ENCODE peak calls at places on chromosome X, in six cellular contexts. One of them, this sample, is unnamed.

GRCh38 chrX:71909956-71910355 is 689 bp upstream of the NHSL2 start:
- DNase-seq in colonic mucosa: no peak
- DNase-seq in RWPE1: no peak
- DNase-seq in A549: peak
- DNase-seq in heart left ventricle: peak
- DNase-seq in dorsolateral prefrontal cortex: no peak
- DNase-seq in this sample: peak

GRCh38 chrX:34365482-34365881 is 233.4 kb upstream of the FAM47A start:
- DNase-seq in colonic mucosa: no peak
- DNase-seq in RWPE1: no peak
- DNase-seq in A549: peak
- DNase-seq in heart left ventricle: no peak
- DNase-seq in dorsolateral prefrontal cortex: no peak
- DNase-seq in this sample: peak

GRCh38 chrX:1147641-1148515 is 64.6 kb downstream of the CRLF2 start:
- DNase-seq in colonic mucosa: no peak
- DNase-seq in RWPE1: no peak
- DNase-seq in A549: no peak
- DNase-seq in heart left ventricle: no peak
- DNase-seq in dorsolateral prefrontal cortex: no peak
- DNase-seq in this sample: no peak

GRCh38 chrX:151359931-151360871 is 36.8 kb upstream of the VMA21 start:
- DNase-seq in colonic mucosa: peak
- DNase-seq in RWPE1: peak
- DNase-seq in A549: no peak
- DNase-seq in heart left ventricle: no peak
- DNase-seq in dorsolateral prefrontal cortex: no peak
- DNase-seq in this sample: peak

GRCh38 chrX:155662297-155662696 is 49.5 kb upstream of the TMLHE start:
- DNase-seq in colonic mucosa: no peak
- DNase-seq in RWPE1: no peak
- DNase-seq in A549: peak
- DNase-seq in heart left ventricle: no peak
- DNase-seq in dorsolateral prefrontal cortex: no peak
- DNase-seq in this sample: no peak

GRCh38 chrX:39898147-39898546 is 199.6 kb downstream of the BCOR start:
- DNase-seq in colonic mucosa: no peak
- DNase-seq in RWPE1: no peak
- DNase-seq in A549: peak
- DNase-seq in heart left ventricle: no peak
- DNase-seq in dorsolateral prefrontal cortex: no peak
- DNase-seq in this sample: no peak

GRCh38 chrX:47571215-47571614 is 10.2 kb downstream of the ARAF start:
- DNase-seq in colonic mucosa: no peak
- DNase-seq in RWPE1: no peak
- DNase-seq in A549: no peak
- DNase-seq in heart left ventricle: no peak
- DNase-seq in dorsolateral prefrontal cortex: no peak
- DNase-seq in this sample: peak

GRCh38 chrX:2589186-2590020 is 88.6 kb upstream of the DHRSX start:
- DNase-seq in colonic mucosa: no peak
- DNase-seq in RWPE1: peak
- DNase-seq in A549: no peak
- DNase-seq in heart left ventricle: no peak
- DNase-seq in dorsolateral prefrontal cortex: no peak
- DNase-seq in this sample: no peak

GRCh38 chrX:75655627-75656026 is 129.4 kb downstream of the MAGEE2 start:
- DNase-seq in colonic mucosa: no peak
- DNase-seq in RWPE1: no peak
- DNase-seq in A549: no peak
- DNase-seq in heart left ventricle: no peak
- DNase-seq in dorsolateral prefrontal cortex: no peak
- DNase-seq in this sample: no peak

GRCh38 chrX:8879750-8880149 is 78.6 kb upstream of the FAM9A start:
- DNase-seq in colonic mucosa: peak
- DNase-seq in RWPE1: peak
- DNase-seq in A549: peak
- DNase-seq in heart left ventricle: no peak
- DNase-seq in dorsolateral prefrontal cortex: no peak
- DNase-seq in this sample: peak

GRCh38 chrX:53284684-53285447 is 3.5 kb upstream of the IQSEC2 start:
- DNase-seq in colonic mucosa: peak
- DNase-seq in RWPE1: no peak
- DNase-seq in A549: peak
- DNase-seq in heart left ventricle: peak
- DNase-seq in dorsolateral prefrontal cortex: peak
- DNase-seq in this sample: peak

GRCh38 chrX:153592966-153593688 is 5.8 kb downstream of the CCNQ start:
- DNase-seq in colonic mucosa: no peak
- DNase-seq in RWPE1: no peak
- DNase-seq in A549: no peak
- DNase-seq in heart left ventricle: peak
- DNase-seq in dorsolateral prefrontal cortex: peak
- DNase-seq in this sample: peak

GRCh38 chrX:94107981-94108380 is 434.0 kb downstream of the FAM133A start:
- DNase-seq in colonic mucosa: no peak
- DNase-seq in RWPE1: peak
- DNase-seq in A549: no peak
- DNase-seq in heart left ventricle: no peak
- DNase-seq in dorsolateral prefrontal cortex: no peak
- DNase-seq in this sample: no peak
- TF ChIP-seq CTCF in colonic mucosa: no peak
- TF ChIP-seq CTCF in RWPE1: peak
- TF ChIP-seq CTCF in A549: no peak
- TF ChIP-seq CTCF in heart left ventricle: no peak
- TF ChIP-seq CTCF in dorsolateral prefrontal cortex: no peak
- TF ChIP-seq CTCF in this sample: no peak

DNA sequence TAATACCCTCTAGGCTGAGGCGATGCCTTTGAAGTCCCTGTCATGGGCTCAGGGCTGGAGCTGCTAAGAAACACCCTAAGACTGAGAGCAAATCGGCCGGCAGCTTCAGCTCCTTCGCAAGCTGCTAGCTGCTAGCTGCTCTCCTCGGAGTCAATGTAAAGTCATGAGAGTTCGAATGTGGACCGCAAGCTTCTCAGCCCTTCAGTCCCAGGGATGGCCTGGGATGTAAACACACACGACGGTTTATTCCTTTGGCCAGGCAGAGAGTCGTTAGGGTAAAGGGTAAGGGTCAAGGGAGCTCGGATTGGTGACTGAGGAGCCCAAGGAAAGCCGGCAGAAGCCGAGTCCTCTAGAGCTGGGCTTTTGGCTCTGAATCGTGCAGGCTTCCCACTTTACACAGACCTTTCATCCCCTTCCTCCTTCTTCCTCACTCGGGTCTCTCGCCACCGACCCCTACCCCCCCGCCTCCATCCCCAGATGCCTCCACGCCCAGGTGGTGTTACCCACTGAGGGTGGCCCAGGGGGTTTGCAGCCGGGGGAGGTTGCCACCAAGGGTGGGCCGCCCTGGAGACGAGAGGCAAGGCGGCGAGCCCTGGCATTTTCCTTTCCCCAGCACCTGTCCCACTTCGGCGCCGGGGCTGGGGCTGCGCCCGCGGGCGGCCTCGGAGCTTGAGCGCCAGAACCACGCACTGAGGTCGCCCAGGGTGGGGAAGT is 3.1 kb upstream of the BCORL1 start:
- DNase-seq in colonic mucosa: peak
- DNase-seq in RWPE1: no peak
- DNase-seq in A549: no peak
- DNase-seq in heart left ventricle: no peak
- DNase-seq in dorsolateral prefrontal cortex: no peak
- DNase-seq in this sample: peak
- H3K27ac ChIP-seq in colonic mucosa: no peak
- H3K27ac ChIP-seq in RWPE1: peak
- H3K27ac ChIP-seq in A549: peak
- H3K27ac ChIP-seq in heart left ventricle: peak
- H3K27ac ChIP-seq in dorsolateral prefrontal cortex: peak
- H3K27ac ChIP-seq in this sample: no peak

DNA sequence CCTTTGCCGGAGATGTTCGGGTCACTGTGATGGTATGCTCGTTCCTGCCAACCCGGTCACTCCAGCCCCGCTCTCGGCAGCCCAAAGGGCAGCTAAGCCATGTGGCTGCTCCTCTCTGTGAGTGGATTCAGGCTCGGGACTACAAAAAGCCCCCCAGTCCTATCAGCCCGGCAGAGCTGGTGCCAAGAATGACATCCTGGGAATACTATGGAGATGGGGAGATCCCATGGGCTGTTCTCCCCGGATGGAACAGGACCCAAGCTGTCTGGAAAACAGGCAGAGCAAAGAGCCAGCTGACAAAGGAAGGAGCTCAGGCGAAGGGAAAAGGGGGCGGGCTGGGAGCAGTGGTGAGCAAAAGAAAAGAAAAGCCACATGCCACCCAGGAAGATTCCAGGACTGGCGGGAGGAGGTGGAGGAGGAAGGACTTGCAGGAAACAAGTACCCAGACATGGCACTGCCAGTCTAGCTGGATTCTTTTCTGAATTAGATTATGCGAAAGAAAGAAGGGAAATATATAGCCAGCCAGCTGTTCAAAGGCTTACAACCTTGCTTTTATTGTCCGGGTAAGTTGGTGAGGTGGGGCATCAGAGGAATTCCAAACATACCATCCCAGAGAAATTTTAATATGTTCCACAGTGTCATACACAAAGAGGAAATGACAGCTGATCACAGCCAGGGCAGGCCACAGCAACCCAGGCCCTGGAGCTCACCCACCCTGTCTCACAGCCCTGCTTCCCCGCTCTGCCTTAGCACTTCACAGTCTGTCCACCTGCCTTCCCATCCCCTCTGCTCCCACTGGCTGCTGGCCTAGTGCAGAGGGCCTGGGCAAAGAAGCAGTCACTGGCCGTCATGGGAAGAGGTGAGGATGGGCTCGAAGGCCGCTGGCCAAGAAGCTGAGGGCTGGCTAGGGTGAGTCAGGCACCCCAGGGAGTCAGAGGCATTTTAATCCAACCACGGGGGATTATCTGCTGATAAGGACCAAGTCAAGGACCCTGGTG is 3.4 kb downstream of the NDP start:
- DNase-seq in colonic mucosa: no peak
- DNase-seq in RWPE1: no peak
- DNase-seq in A549: peak
- DNase-seq in heart left ventricle: no peak
- DNase-seq in dorsolateral prefrontal cortex: no peak
- DNase-seq in this sample: peak
- TF ChIP-seq CTCF in colonic mucosa: no peak
- TF ChIP-seq CTCF in RWPE1: no peak
- TF ChIP-seq CTCF in A549: no peak
- TF ChIP-seq CTCF in heart left ventricle: no peak
- TF ChIP-seq CTCF in dorsolateral prefrontal cortex: no peak
- TF ChIP-seq CTCF in this sample: no peak

GRCh38 chrX:68847172-68847571 is 18.4 kb downstream of the EFNB1 start:
- DNase-seq in colonic mucosa: no peak
- DNase-seq in RWPE1: no peak
- DNase-seq in A549: no peak
- DNase-seq in heart left ventricle: no peak
- DNase-seq in dorsolateral prefrontal cortex: no peak
- DNase-seq in this sample: no peak

GRCh38 chrX:68842781-68843581 is 14.2 kb downstream of the EFNB1 start:
- DNase-seq in colonic mucosa: peak
- DNase-seq in RWPE1: no peak
- DNase-seq in A549: no peak
- DNase-seq in heart left ventricle: no peak
- DNase-seq in dorsolateral prefrontal cortex: no peak
- DNase-seq in this sample: no peak

GRCh38 chrX:68848189-68848940 is 19.5 kb downstream of the EFNB1 start:
- DNase-seq in colonic mucosa: peak
- DNase-seq in RWPE1: no peak
- DNase-seq in A549: no peak
- DNase-seq in heart left ventricle: no peak
- DNase-seq in dorsolateral prefrontal cortex: no peak
- DNase-seq in this sample: no peak

GRCh38 chrX:68843992-68844391 is 15.2 kb downstream of the EFNB1 start:
- DNase-seq in colonic mucosa: peak
- DNase-seq in RWPE1: peak
- DNase-seq in A549: no peak
- DNase-seq in heart left ventricle: no peak
- DNase-seq in dorsolateral prefrontal cortex: no peak
- DNase-seq in this sample: no peak

DNA sequence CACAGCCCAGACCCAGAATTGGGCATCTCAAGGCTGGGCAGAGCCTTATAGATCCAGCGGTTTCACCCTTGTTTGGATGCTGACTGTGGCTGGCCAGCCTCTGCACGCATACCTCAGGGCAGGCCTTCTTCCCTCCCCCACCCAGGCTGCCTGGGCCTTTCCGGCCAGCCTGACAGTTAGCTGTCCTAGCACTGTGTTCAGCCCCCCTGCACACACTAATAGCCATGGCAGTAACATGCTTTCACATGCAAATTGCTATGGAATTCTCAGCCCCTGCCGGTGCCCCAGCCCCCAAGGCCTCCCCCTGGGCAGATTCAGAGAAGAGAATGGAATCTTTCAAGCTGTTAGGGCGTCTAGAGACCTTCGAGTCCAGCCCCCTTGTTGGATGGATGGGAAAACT is 17.7 kb downstream of the EFNB1 start:
- DNase-seq in colonic mucosa: no peak
- DNase-seq in RWPE1: no peak
- DNase-seq in A549: no peak
- DNase-seq in heart left ventricle: no peak
- DNase-seq in dorsolateral prefrontal cortex: no peak
- DNase-seq in this sample: no peak
- H3K27ac ChIP-seq in colonic mucosa: no peak
- H3K27ac ChIP-seq in RWPE1: peak
- H3K27ac ChIP-seq in A549: no peak
- H3K27ac ChIP-seq in heart left ventricle: no peak
- H3K27ac ChIP-seq in dorsolateral prefrontal cortex: no peak
- H3K27ac ChIP-seq in this sample: no peak

DNA sequence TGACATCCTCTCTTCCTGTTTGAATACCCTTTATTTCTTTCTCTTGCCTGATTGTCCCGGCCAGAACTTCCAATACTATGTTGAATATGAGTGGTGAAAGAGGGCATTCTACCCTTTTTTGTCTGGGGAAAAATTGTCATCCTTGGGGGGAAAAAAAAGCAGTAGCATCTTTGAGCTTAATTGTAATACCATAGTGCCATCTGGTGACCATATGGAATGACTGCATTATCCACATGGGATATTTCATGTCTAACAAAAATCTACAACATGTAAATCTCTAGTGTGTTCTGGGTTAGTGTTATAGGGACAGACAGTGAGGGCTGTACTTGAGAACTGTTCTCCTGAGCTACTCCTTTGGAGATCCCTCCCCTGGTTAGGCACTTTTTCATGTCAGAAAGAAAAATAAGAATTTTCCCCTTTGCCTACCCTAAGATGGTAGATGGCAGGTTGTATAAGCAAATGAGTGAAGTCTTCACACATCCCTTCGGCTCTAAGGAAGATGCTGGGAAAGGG is 26.0 kb downstream of the CAPN6 start:
- DNase-seq in colonic mucosa: no peak
- DNase-seq in RWPE1: peak
- DNase-seq in A549: peak
- DNase-seq in heart left ventricle: no peak
- DNase-seq in dorsolateral prefrontal cortex: no peak
- DNase-seq in this sample: no peak
- TF ChIP-seq CTCF in colonic mucosa: peak
- TF ChIP-seq CTCF in RWPE1: peak
- TF ChIP-seq CTCF in A549: peak
- TF ChIP-seq CTCF in heart left ventricle: no peak
- TF ChIP-seq CTCF in dorsolateral prefrontal cortex: peak
- TF ChIP-seq CTCF in this sample: peak

GRCh38 chrX:122219226-122219625 is 964.9 kb upstream of the GRIA3 start:
- DNase-seq in colonic mucosa: no peak
- DNase-seq in RWPE1: no peak
- DNase-seq in A549: no peak
- DNase-seq in heart left ventricle: no peak
- DNase-seq in dorsolateral prefrontal cortex: no peak
- DNase-seq in this sample: no peak
- H3K27ac ChIP-seq in colonic mucosa: no peak
- H3K27ac ChIP-seq in RWPE1: no peak
- H3K27ac ChIP-seq in A549: no peak
- H3K27ac ChIP-seq in heart left ventricle: no peak
- H3K27ac ChIP-seq in dorsolateral prefrontal cortex: no peak
- H3K27ac ChIP-seq in this sample: no peak

GRCh38 chrX:36856849-36857248 is 151.3 kb upstream of the FAM47C start:
- DNase-seq in colonic mucosa: no peak
- DNase-seq in RWPE1: no peak
- DNase-seq in A549: peak
- DNase-seq in heart left ventricle: no peak
- DNase-seq in dorsolateral prefrontal cortex: no peak
- DNase-seq in this sample: no peak
- TF ChIP-seq CTCF in colonic mucosa: no peak
- TF ChIP-seq CTCF in RWPE1: no peak
- TF ChIP-seq CTCF in A549: peak
- TF ChIP-seq CTCF in heart left ventricle: no peak
- TF ChIP-seq CTCF in dorsolateral prefrontal cortex: peak
- TF ChIP-seq CTCF in this sample: no peak

This sample was measured in testis.